ENCODE peak calls at places on chromosomes 3 and 15, in five cellular contexts. N is IMR-90, M is tibial artery, Z is mammary epithelial cell, K is psoas muscle. O is an unnamed sample.
A peak's percentile ranks its signal among the peaks of the same experiment; 100 is the strongest.

GRCh38 chr3:54773251-54773650 is 154.6 kb downstream of the LRTM1 start:
- DNase-seq in K (no peak), Z (no peak), N (no peak), M (no peak), O (no peak)

GRCh38 chr3:139281512-139282196 is 62.2 kb upstream of the MRPS22 start:
- DNase-seq in K (peak; percentile 48), M (no peak), N (no peak), Z (no peak), O (no peak)

GRCh38 chr15:71777216-71777943 is 33.0 kb upstream of the NR2E3 start:
- DNase-seq in K (no peak), M (no peak), N (no peak), Z (no peak), O (no peak)

GRCh38 chr15:41286665-41287333 is 45.6 kb downstream of the OIP5 start:
- DNase-seq in Z (peak; percentile 8), K (no peak), M (no peak), N (peak; percentile 44), O (no peak)

GRCh38 chr3:111173328-111173900 is 101.8 kb downstream of the NECTIN3 start:
- DNase-seq in M (no peak), K (no peak), N (peak; percentile 37), Z (peak; percentile 19), O (no peak)

GRCh38 chr3:98333989-98334606 is 19.6 kb upstream of the OR5K4 start:
- DNase-seq in K (no peak), N (peak; percentile 7), Z (peak; percentile 12), M (no peak), O (no peak)

GRCh38 chr3:52535411-52536111 is 844 bp upstream of the UQCC5 start:
- DNase-seq in Z (no peak), N (no peak), K (peak; percentile 55), M (no peak), O (no peak)

GRCh38 chr15:94287794-94288246 is 56.5 kb downstream of the MCTP2 start:
- DNase-seq in Z (no peak), M (no peak), K (no peak), N (no peak), O (no peak)

GRCh38 chr15:40789119-40789518 is 17.8 kb upstream of the ZFYVE19 start:
- DNase-seq in Z (no peak), M (no peak), N (no peak), K (peak; percentile 30), O (no peak)

GRCh38 chr15:98980899-98981228 is 26.7 kb downstream of the PGPEP1L start:
- DNase-seq in K (no peak), M (no peak), Z (no peak), N (no peak), O (no peak)

GRCh38 chr3:39205919-39206516 is 13.6 kb upstream of the XIRP1 start:
- DNase-seq in K (no peak), M (no peak), N (no peak), Z (no peak), O (no peak)

GRCh38 chr3:39210078-39210477 is 17.7 kb upstream of the XIRP1 start:
- DNase-seq in N (no peak), M (no peak), Z (no peak), K (no peak), O (no peak)

GRCh38 chr3:39207361-39208192 is 15.2 kb upstream of the XIRP1 start:
- DNase-seq in Z (no peak), M (no peak), N (no peak), K (no peak), O (no peak)

GRCh38 chr3:39209329-39209970 is 17.1 kb upstream of the XIRP1 start:
- DNase-seq in K (no peak), M (no peak), N (no peak), Z (no peak), O (no peak)

DNA sequence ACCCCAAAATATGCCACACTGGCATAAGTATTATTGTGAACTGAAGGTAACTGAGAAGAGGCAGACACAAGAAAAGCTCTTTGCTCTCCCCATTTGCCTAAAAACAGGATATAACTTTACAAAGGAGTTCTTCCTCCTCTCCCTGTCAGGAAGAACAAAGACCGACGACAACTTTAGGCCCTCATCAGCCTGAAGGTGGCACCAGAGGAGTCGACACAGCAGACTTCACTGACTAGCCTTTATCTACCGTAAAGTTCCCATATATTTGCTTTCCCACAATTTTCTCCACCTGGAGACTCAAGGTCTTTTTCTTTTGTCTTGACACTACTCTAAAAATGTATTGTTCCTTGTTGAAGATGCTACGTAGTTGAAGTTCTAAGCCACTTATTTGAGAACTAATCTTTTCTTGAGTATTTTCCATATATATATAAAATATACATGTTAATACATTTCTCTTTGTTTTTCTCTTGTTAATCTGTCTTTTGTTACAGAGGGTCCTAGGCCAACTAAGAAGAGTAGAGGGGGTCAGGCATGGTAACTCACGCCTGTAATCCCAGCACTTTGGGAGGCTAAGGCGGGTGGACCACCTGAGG is 16.2 kb upstream of the XIRP1 start:
- DNase-seq in N (peak; percentile 56), Z (peak; percentile 50), M (peak; percentile 53), K (peak; percentile 72), O (peak; percentile 15)
- TF ChIP-seq CTCF in N (peak; percentile 60), Z (peak; percentile 65), M (peak; percentile 39), K (peak; percentile 69), O (peak; percentile 66)

GRCh38 chr3:100083209-100083608 is 31.1 kb downstream of the FILIP1L start:
- DNase-seq in Z (no peak), K (no peak), M (no peak), N (no peak), O (no peak)
- H3K27ac ChIP-seq in Z (no peak overlapping the region), K (no peak overlapping the region), M (no peak overlapping the region), N (no peak overlapping the region), O (no peak overlapping the region)

DNA sequence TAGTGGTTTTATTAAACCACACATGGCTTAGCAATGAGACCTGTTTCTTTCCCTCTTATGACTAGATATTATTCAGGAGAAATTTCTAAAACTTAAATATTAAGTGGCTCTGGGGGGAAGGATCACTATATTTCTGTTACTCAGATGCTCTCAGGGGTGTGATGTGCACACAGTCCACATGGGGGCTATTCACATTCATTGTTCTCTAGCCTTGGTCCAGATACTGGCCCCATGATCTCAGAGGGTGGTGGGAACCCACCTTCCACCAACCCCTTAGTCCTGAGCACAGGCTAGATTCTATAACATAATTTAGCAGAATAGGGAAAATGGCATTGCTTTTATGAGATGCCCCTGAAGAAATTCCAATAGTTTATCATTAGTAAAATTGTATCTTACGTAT is 149.0 kb upstream of the ST8SIA2 start:
- DNase-seq in M (no peak), N (no peak), K (no peak), Z (no peak), O (no peak)
- TF ChIP-seq CTCF in M (no peak), N (no peak), K (no peak), Z (no peak), O (no peak)

GRCh38 chr3:15283702-15284101 is 48.7 kb downstream of the SH3BP5 start:
- DNase-seq in N (no peak), K (no peak), Z (no peak), M (no peak), O (no peak)

GRCh38 chr3:15279200-15279599 is 53.2 kb downstream of the SH3BP5 start:
- DNase-seq in K (no peak), M (no peak), Z (no peak), N (no peak), O (no peak)

GRCh38 chr3:15279671-15280402 is 52.5 kb downstream of the SH3BP5 start:
- DNase-seq in Z (peak; percentile 40), K (no peak), M (no peak), N (no peak), O (no peak)

GRCh38 chr3:15281817-15282216 is 50.6 kb downstream of the SH3BP5 start:
- DNase-seq in Z (no peak), N (no peak), K (no peak), M (no peak), O (no peak)

GRCh38 chr3:15280853-15281532 is 51.4 kb downstream of the SH3BP5 start:
- DNase-seq in M (no peak), Z (no peak), N (no peak), K (no peak), O (no peak)
- H3K27ac ChIP-seq in M (no peak overlapping the region), Z (no peak overlapping the region), N (no peak overlapping the region), K (no peak overlapping the region), O (no peak overlapping the region)

O was measured in AG04450.